ENCODE peak calls at places on chromosomes 12 and 14, in four cellular contexts. B is endothelial cell; Z is activated CD8-positive, alpha-beta T cell treated with anti-CD3 and anti-CD28 coated beads for 36 hours; U is neural progenitor cell. O is an unnamed sample.

GRCh38 chr12:57603758-57604453 is 718 bp upstream of the DTX3 start:
- DNase-seq in B (no peak), Z (no peak), U (no peak), O (no peak)

GRCh38 chr12:48122065-48122834 is 3.1 kb downstream of the PFKM start:
- DNase-seq in B (no peak), Z (no peak), U (peak; percentile 20), O (no peak)

GRCh38 chr14:105313381-105314286 is 914 bp upstream of the PACS2 start:
- DNase-seq in B (peak; percentile 40), Z (peak; percentile 32), U (peak; percentile 74), O (no peak)

GRCh38 chr14:102917469-102918211 is 4.8 kb upstream of the AMN start:
- DNase-seq in B (peak; percentile 78), Z (peak; percentile 87), U (peak; percentile 81), O (peak; percentile 84)

GRCh38 chr14:64501326-64502171 is 2.1 kb downstream of the ZBTB25 start:
- DNase-seq in B (no peak), Z (no peak), U (no peak), O (no peak)

GRCh38 chr14:82913396-82913795 is 1379.7 kb upstream of the SEL1L start:
- DNase-seq in B (no peak), Z (no peak), U (no peak), O (no peak)

GRCh38 chr14:106134901-106135300 is 608.5 kb downstream of the TMEM121 start:
- DNase-seq in B (no peak), Z (no peak), U (no peak), O (no peak)

GRCh38 chr12:18690653-18691052 is 47.2 kb downstream of the PLCZ1 start:
- DNase-seq in B (no peak), Z (no peak), U (no peak), O (no peak)

GRCh38 chr14:29458547-29458946 is 469.1 kb downstream of the PRKD1 start:
- DNase-seq in B (no peak), Z (no peak), U (no peak), O (no peak)

GRCh38 chr12:81360916-81361315 is 283.0 kb downstream of the ACSS3 start:
- DNase-seq in B (no peak), Z (no peak), U (no peak), O (no peak)

GRCh38 chr12:89238593-89238992 is 113.7 kb downstream of the DUSP6 start:
- DNase-seq in B (no peak), Z (no peak), U (no peak), O (no peak)

GRCh38 chr12:47141459-47141858 is 61.7 kb upstream of the AMIGO2 start:
- DNase-seq in B (no peak), Z (no peak), U (no peak), O (no peak)

GRCh38 chr14:67396381-67396965 is 15.5 kb downstream of the PLEK2 start:
- DNase-seq in B (no peak), Z (no peak), U (no peak), O (no peak)

GRCh38 chr14:103527408-103528157 is 1.4 kb upstream of the TRMT61A start:
- DNase-seq in B (no peak), Z (peak; percentile 67), U (no peak), O (peak; percentile 84)

GRCh38 chr14:92417759-92418158 is 94.8 kb downstream of the SLC24A4 start:
- DNase-seq in B (no peak), Z (no peak), U (no peak), O (no peak)

GRCh38 chr14:89247457-89248122 is 169.4 kb downstream of the FOXN3 start:
- DNase-seq in B (no peak), Z (no peak), U (no peak), O (no peak)

GRCh38 chr12:57740656-57741412 is 2.3 kb upstream of the AGAP2 start:
- DNase-seq in B (peak; percentile 53), Z (peak; percentile 91), U (no peak), O (peak; percentile 72)

GRCh38 chr12:69985656-69986055 is 160.6 kb downstream of the MYRFL start:
- DNase-seq in B (no peak), Z (peak; percentile 38), U (peak; percentile 20), O (peak; percentile 31)

GRCh38 chr14:90903101-90903500 is 86.9 kb upstream of the TTC7B start:
- DNase-seq in B (peak; percentile 55), Z (peak; percentile 77), U (peak; percentile 78), O (peak; percentile 72)

GRCh38 chr14:89858084-89858483 is 96.4 kb downstream of the EFCAB11 start:
- DNase-seq in B (no peak), Z (no peak), U (no peak), O (no peak)

GRCh38 chr12:98352218-98352811 is 163.1 kb upstream of the TMPO start:
- DNase-seq in B (no peak), Z (no peak), U (no peak), O (no peak)

GRCh38 chr14:73491256-73491976 is 683 bp downstream of the RIOX1 start:
- DNase-seq in B (peak; percentile 39), Z (peak; percentile 78), U (peak; percentile 80), O (peak; percentile 86)

GRCh38 chr14:104965561-104966231 is 12.5 kb downstream of the AHNAK2 start:
- DNase-seq in B (no peak), Z (no peak), U (no peak), O (no peak)

GRCh38 chr12:120630139-120630895 is 10.1 kb upstream of the CABP1 start:
- DNase-seq in B (no peak), Z (no peak), U (no peak), O (no peak)

GRCh38 chr14:75453817-75454434 is 26.1 kb downstream of the JDP2 start:
- DNase-seq in B (no peak), Z (peak; percentile 59), U (peak; percentile 33), O (peak; percentile 81)

GRCh38 chr14:77544571-77544970 is 46.0 kb upstream of the ISM2 start:
- DNase-seq in B (no peak), Z (no peak), U (no peak), O (no peak)

GRCh38 chr12:2023365-2023764 is 19.1 kb upstream of the DCP1B start:
- DNase-seq in B (peak; percentile 15), Z (no peak), U (no peak), O (no peak)

GRCh38 chr12:53222170-53223005 is 9.6 kb downstream of the RARG start:
- DNase-seq in B (no peak), Z (peak; percentile 47), U (peak; percentile 40), O (no peak)

GRCh38 chr14:60348211-60348610 is 99.2 kb downstream of the PPM1A start:
- DNase-seq in B (no peak), Z (no peak), U (peak; percentile 38), O (no peak)

GRCh38 chr12:20548592-20548991 is 146.5 kb upstream of the SLCO1C1 start:
- DNase-seq in B (no peak), Z (no peak), U (no peak), O (no peak)

GRCh38 chr12:20546267-20546666 is 148.9 kb upstream of the SLCO1C1 start:
- DNase-seq in B (no peak), Z (no peak), U (no peak), O (no peak)

GRCh38 chr12:20547788-20548575 is 147.2 kb upstream of the SLCO1C1 start:
- DNase-seq in B (no peak), Z (no peak), U (no peak), O (no peak)

GRCh38 chr12:20555015-20555414 is 140.1 kb upstream of the SLCO1C1 start:
- DNase-seq in B (no peak), Z (no peak), U (no peak), O (no peak)

GRCh38 chr12:20549115-20549719 is 145.9 kb upstream of the SLCO1C1 start:
- DNase-seq in B (peak; percentile 35), Z (no peak), U (peak; percentile 21), O (no peak)
- TF ChIP-seq CTCF in B (peak; percentile 40), Z (no peak), U (peak; percentile 68), O (no peak)

GRCh38 chr12:56206373-56207166 is 15.2 kb downstream of the RNF41 start:
- DNase-seq in B (peak; percentile 71), Z (peak; percentile 67), U (peak; percentile 69), O (peak; percentile 48)
- TF ChIP-seq CTCF in B (peak; percentile 51), Z (peak; percentile 36), U (peak; percentile 66), O (peak; percentile 53)

DNA sequence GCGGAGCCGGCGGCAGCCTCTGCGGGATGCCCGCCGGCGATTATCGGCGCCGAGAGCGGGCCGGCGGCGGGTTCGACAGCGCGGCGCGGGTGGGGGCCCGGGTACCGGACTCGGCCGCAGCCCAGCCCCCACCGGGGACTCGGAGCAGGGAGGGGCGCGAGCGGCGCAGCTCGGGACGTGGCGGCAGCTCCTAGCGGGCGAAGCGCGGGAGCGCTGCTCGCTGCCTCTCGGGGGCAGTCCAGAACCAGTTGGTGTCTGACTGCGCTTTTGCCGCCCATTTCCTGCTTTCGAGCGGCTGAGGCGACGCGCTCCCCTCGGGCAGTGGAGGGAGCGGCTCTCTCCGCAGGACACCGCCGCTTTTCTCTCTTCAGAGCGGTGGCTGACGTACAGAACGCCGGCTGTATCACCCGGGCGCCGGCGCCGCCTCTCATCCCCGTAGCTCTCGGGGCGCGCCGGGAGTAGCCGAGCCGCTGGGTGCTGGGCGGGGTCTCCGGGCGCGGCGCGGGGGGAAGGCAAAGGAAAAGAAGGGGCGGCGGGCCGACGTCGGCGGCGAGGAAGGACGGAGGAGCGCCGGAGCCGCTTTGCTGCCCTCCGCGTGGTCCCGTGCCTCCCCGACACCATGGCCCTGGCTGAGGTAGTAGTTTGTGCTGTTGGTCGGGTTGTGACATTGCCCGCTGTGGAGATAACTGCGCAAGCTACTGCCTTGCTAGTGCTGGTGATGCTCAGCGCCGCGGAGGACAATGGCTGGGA is 136.6 kb downstream of the MON2 start:
- DNase-seq in B (peak; percentile 82), Z (peak; percentile 81), U (peak; percentile 96), O (peak; percentile 82)
- TF ChIP-seq CTCF in B (peak; percentile 40), Z (peak; percentile 56), U (peak; percentile 49), O (peak; percentile 48)

GRCh38 chr14:45716506-45716905 is 463.5 kb upstream of the MIS18BP1 start:
- DNase-seq in B (peak; percentile 9), Z (no peak), U (peak; percentile 65), O (no peak)
- TF ChIP-seq CTCF in B (peak; percentile 62), Z (no peak), U (peak; percentile 58), O (no peak)